ENCODE peak calls at places on chromosome 18, in six cellular contexts. M is RWPE1, T is cardiac muscle cell, J is left ventricle myocardium inferior, Q is heart right ventricle, F is H9. C is an unnamed sample.

GRCh38 chr18:60018801-60019462 is 119.1 kb downstream of the PMAIP1 start:
- DNase-seq in F (no peak), J (no peak), M (peak), Q (no peak), T (peak), C (no peak)

GRCh38 chr18:21074336-21075323 is 37.0 kb downstream of the ROCK1 start:
- DNase-seq in T (no peak), J (no peak), M (peak), F (no peak), Q (no peak), C (no peak)

GRCh38 chr18:34097312-34097711 is 127.4 kb downstream of the NOL4 start:
- DNase-seq in T (peak), F (no peak), M (no peak), Q (no peak), J (no peak), C (no peak)

GRCh38 chr18:64332851-64333250 is 184.0 kb upstream of the LINC00305 start:
- DNase-seq in Q (no peak), F (no peak), J (no peak), T (no peak), M (no peak), C (no peak)

GRCh38 chr18:32293107-32293506 is 103.3 kb downstream of the MEP1B start:
- DNase-seq in J (no peak), M (no peak), Q (no peak), T (no peak), F (no peak), C (no peak)

GRCh38 chr18:23538040-23538439 is 34.7 kb downstream of the RMC1 start:
- DNase-seq in F (no peak), J (no peak), M (no peak), T (no peak), Q (no peak), C (no peak)

GRCh38 chr18:41989508-41989907 is 34.5 kb downstream of the PIK3C3 start:
- DNase-seq in M (no peak), F (no peak), T (no peak), J (no peak), Q (no peak), C (no peak)

GRCh38 chr18:6874316-6874715 is 144.8 kb downstream of the ARHGAP28 start:
- DNase-seq in J (no peak), Q (no peak), T (peak), M (no peak), F (no peak), C (no peak)

GRCh38 chr18:56214706-56215105 is 423.7 kb downstream of the TXNL1 start:
- DNase-seq in M (no peak), F (no peak), T (no peak), J (no peak), Q (no peak), C (no peak)

GRCh38 chr18:46268662-46269061 is 164.5 kb downstream of the HAUS1 start:
- DNase-seq in M (no peak), T (no peak), Q (peak), F (no peak), J (peak), C (no peak)

GRCh38 chr18:63342206-63342605 is 22.6 kb upstream of the BCL2 start:
- DNase-seq in M (no peak), F (peak), Q (no peak), T (peak), J (no peak), C (no peak)

GRCh38 chr18:51196116-51196810 is 1.2 kb downstream of the MEX3C start:
- DNase-seq in T (peak), F (no peak), J (peak), M (peak), Q (peak), C (peak)

GRCh38 chr18:32930695-32931301 is 158.0 kb upstream of the KLHL14 start:
- DNase-seq in J (no peak), F (no peak), T (peak), Q (no peak), M (peak), C (no peak)

GRCh38 chr18:31978616-31979015 is 35.7 kb upstream of the TRAPPC8 start:
- DNase-seq in Q (no peak), F (no peak), M (no peak), T (no peak), J (no peak), C (no peak)

GRCh38 chr18:45168883-45169585 is 446.2 kb upstream of the SLC14A2 start:
- DNase-seq in F (no peak), J (no peak), Q (no peak), M (peak), T (peak), C (no peak)

GRCh38 chr18:61295153-61295552 is 38.1 kb upstream of the CDH20 start:
- DNase-seq in J (no peak), F (no peak), Q (no peak), M (no peak), T (no peak), C (no peak)
- H3K27ac ChIP-seq in J (no peak), F (no peak), Q (no peak), M (no peak), T (no peak), C (no peak)

GRCh38 chr18:78445880-78446279 is 533.7 kb upstream of the SALL3 start:
- DNase-seq in F (no peak), M (no peak), J (no peak), T (no peak), Q (no peak), C (no peak)

DNA sequence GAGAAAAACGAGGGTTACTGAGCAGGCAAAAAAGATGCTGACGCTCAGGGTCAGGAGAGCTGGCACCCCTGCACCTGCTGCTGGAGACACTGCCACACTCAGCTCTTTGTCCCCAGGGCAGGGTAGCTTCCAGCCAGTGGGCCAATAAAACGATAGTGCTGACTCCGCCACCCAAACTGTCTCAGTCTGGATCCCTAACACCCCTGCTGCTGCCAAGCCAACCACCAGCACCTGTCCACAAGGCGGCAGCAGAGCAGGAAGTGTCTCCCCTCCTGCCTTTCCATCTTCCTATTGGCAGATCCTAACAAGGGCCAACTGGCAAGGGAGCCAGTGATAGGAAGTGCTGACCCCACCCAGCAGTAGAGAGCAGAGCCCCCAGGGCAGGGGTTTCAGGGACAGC is 531.5 kb upstream of the SALL3 start:
- DNase-seq in T (no peak), F (peak), M (no peak), J (no peak), Q (no peak), C (no peak)
- TF ChIP-seq CTCF in T (no peak), F (peak), M (peak), J (no peak), Q (no peak), C (no peak)

DNA sequence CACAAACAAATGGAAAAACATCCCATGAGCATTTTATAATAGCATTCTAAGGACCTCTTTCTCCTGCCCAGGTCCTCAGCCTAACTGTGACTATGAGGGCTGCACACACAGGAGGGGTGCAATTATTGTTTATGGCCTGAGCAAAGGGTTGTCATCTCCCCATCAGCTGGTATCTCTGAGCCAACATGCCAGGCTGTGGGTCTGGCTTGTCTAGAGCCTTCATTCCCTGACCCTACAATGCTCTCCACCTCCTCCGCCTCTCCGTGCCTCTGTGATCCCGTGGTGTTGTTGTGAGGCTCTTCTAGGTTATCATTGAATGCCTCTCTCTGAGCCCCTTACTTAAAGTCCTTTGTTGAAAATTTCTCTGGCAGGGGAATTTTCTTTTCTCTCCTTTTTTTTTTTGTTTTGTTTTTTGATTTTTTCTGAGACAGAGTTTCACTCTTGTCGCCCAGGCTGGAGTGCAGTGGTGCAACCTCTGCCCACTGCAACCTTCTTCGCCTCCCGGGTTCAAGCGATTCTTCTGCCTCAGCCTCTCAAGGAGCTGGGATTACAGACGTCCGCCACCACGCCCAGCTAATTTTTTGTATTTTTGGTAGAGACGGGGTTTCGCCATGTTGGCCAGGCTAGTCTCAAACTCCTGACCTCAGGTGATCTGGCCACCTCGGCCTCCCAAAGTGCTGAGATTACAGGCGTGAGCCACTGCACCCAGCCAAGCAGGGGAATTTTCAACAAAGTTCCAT is 126.4 kb downstream of the SMAD7 start:
- DNase-seq in M (no peak), J (no peak), T (no peak), Q (peak), F (peak), C (peak)
- H3K27ac ChIP-seq in M (no peak), J (peak), T (no peak), Q (no peak), F (no peak), C (no peak)

DNA sequence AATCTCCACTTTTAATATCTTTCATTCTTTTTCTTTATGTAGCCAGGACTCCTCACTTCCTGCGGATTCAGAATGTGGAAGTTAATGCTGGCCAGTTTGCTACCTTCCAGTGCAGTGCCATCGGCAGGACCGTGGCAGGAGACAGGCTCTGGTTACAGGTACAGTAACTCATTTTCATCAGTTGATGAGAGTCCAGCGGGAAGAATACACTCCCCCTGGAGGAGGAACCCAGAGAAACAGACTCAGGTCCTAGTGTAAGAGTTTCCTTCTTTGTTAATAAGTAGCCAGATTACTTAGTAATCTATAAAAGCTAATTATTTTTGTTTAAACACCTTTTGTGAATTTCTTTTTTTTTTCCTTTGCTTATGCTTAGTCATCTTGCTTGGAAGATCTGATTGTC is 359.4 kb downstream of the PTPRM start:
- DNase-seq in J (no peak), Q (no peak), F (peak), M (no peak), T (no peak), C (no peak)
- TF ChIP-seq CTCF in J (peak), Q (no peak), F (peak), M (no peak), T (no peak), C (no peak)

GRCh38 chr18:48805826-48806535 is 144.8 kb downstream of the SMAD7 start:
- DNase-seq in M (no peak), Q (no peak), J (peak), T (no peak), F (peak), C (peak)

GRCh38 chr18:48808476-48808875 is 142.3 kb downstream of the SMAD7 start:
- DNase-seq in T (no peak), Q (no peak), M (no peak), F (no peak), J (no peak), C (no peak)

GRCh38 chr18:48804856-48805610 is 145.7 kb downstream of the SMAD7 start:
- DNase-seq in F (peak), T (no peak), J (peak), Q (no peak), M (no peak), C (peak)

GRCh38 chr18:48803951-48804855 is 146.6 kb downstream of the SMAD7 start:
- DNase-seq in J (peak), Q (no peak), M (no peak), T (no peak), F (peak), C (peak)

GRCh38 chr18:48806551-48807261 is 144.1 kb downstream of the SMAD7 start:
- DNase-seq in T (no peak), F (peak), J (peak), M (peak), Q (no peak), C (peak)
- H3K27ac ChIP-seq in T (no peak), F (no peak), J (peak), M (peak), Q (no peak), C (peak)

GRCh38 chr18:65936678-65937077 is 185.9 kb downstream of the CDH7 start:
- DNase-seq in T (no peak), J (no peak), F (no peak), M (no peak), Q (no peak), C (no peak)

GRCh38 chr18:65937180-65937579 is 186.4 kb downstream of the CDH7 start:
- DNase-seq in F (no peak), J (no peak), Q (no peak), M (no peak), T (no peak), C (no peak)

GRCh38 chr18:65942103-65942502 is 191.3 kb downstream of the CDH7 start:
- DNase-seq in Q (no peak), F (no peak), J (no peak), T (no peak), M (peak), C (no peak)

GRCh38 chr18:65941482-65941881 is 190.7 kb downstream of the CDH7 start:
- DNase-seq in T (no peak), Q (no peak), J (no peak), F (no peak), M (no peak), C (no peak)

GRCh38 chr18:65938592-65939372 is 188.0 kb downstream of the CDH7 start:
- DNase-seq in F (peak), M (peak), J (no peak), Q (no peak), T (peak), C (no peak)
- TF ChIP-seq CTCF in F (peak), M (no peak), J (peak), Q (no peak), T (peak), C (no peak)